ENCODE peak calls at places on chromosomes 6 and 20, in seven cellular contexts. N, J, W, I, L, A and R are unnamed samples.

GRCh38 chr6:167977717-167978467 is 19.6 kb upstream of the KIF25 start:
- DNase-seq in N (no peak), J (no peak), W (no peak), I (no peak), L (no peak), A (no peak), R (no peak)

GRCh38 chr6:38339914-38340313 is 299.8 kb downstream of the BTBD9 start:
- DNase-seq in N (no peak), J (no peak), W (no peak), I (no peak), L (no peak), A (no peak), R (no peak)

GRCh38 chr6:3022765-3023662 is 23.3 kb downstream of the NQO2 start:
- DNase-seq in N (peak), J (peak), W (no peak), I (no peak), L (no peak), A (no peak), R (no peak)

GRCh38 chr6:56787209-56787608 is 144.5 kb upstream of the DST start:
- DNase-seq in N (no peak), J (no peak), W (no peak), I (no peak), L (no peak), A (no peak), R (no peak)

GRCh38 chr20:44732327-44732726 is 13.3 kb upstream of the KCNK15 start:
- DNase-seq in N (no peak), J (no peak), W (no peak), I (no peak), L (no peak), A (no peak), R (no peak)

GRCh38 chr20:58148891-58149290 is 79.6 kb downstream of the ANKRD60 start:
- DNase-seq in N (no peak), J (no peak), W (no peak), I (peak), L (no peak), A (no peak), R (peak)

GRCh38 chr6:9484091-9484490 is 930.8 kb downstream of the TFAP2A start:
- DNase-seq in N (no peak), J (no peak), W (no peak), I (no peak), L (no peak), A (no peak), R (no peak)

GRCh38 chr6:138468320-138469015 is 30.8 kb downstream of the NHSL1 start:
- DNase-seq in N (no peak), J (no peak), W (no peak), I (no peak), L (peak), A (no peak), R (no peak)

GRCh38 chr6:118495639-118496296 is 52.3 kb upstream of the PLN start:
- DNase-seq in N (no peak), J (no peak), W (no peak), I (no peak), L (no peak), A (no peak), R (no peak)

GRCh38 chr6:4297348-4297747 is 162.0 kb upstream of the ECI2 start:
- DNase-seq in N (no peak), J (no peak), W (no peak), I (no peak), L (no peak), A (no peak), R (no peak)

GRCh38 chr6:97136644-97137358 is 146.2 kb downstream of the MMS22L start:
- DNase-seq in N (no peak), J (no peak), W (no peak), I (no peak), L (no peak), A (no peak), R (no peak)

GRCh38 chr6:147065786-147066185 is 138.4 kb upstream of the STXBP5 start:
- DNase-seq in N (no peak), J (peak), W (no peak), I (no peak), L (no peak), A (no peak), R (no peak)

GRCh38 chr6:158703121-158703839 is 53.4 kb downstream of the SYTL3 start:
- DNase-seq in N (no peak), J (no peak), W (no peak), I (no peak), L (no peak), A (peak), R (no peak)

GRCh38 chr6:70956451-70957283 is at the start of gene B3GAT2:
- DNase-seq in N (peak), J (peak), W (peak), I (peak), L (no peak), A (peak), R (no peak)

GRCh38 chr20:62569615-62570014 is 72.7 kb upstream of the SLCO4A1 start:
- DNase-seq in N (no peak), J (no peak), W (no peak), I (no peak), L (no peak), A (no peak), R (no peak)

GRCh38 chr6:81938014-81938761 is 185.7 kb upstream of the TENT5A start:
- DNase-seq in N (no peak), J (no peak), W (peak), I (no peak), L (peak), A (no peak), R (no peak)

GRCh38 chr20:46640536-46641311 is 10.5 kb downstream of the SLC13A3 start:
- DNase-seq in N (no peak), J (no peak), W (no peak), I (no peak), L (no peak), A (no peak), R (no peak)

GRCh38 chr20:61753196-61753942 is 312.3 kb downstream of the TAF4 start:
- DNase-seq in N (no peak), J (no peak), W (peak), I (peak), L (peak), A (peak), R (no peak)

GRCh38 chr20:20824924-20825584 is 112.6 kb upstream of the RALGAPA2 start:
- DNase-seq in N (peak), J (peak), W (peak), I (no peak), L (peak), A (peak), R (no peak)

GRCh38 chr6:95576621-95577316 is 566 bp upstream of the MANEA start:
- DNase-seq in N (no peak), J (no peak), W (no peak), I (no peak), L (peak), A (no peak), R (no peak)

GRCh38 chr6:4135665-4136353 is 434 bp upstream of the ECI2 start:
- DNase-seq in N (peak), J (peak), W (peak), I (peak), L (peak), A (peak), R (peak)

GRCh38 chr6:938271-939046 is 245.5 kb upstream of the EXOC2 start:
- DNase-seq in N (peak), J (no peak), W (no peak), I (no peak), L (no peak), A (no peak), R (no peak)

GRCh38 chr20:51804754-51805153 is 2.4 kb upstream of the SALL4 start:
- DNase-seq in N (no peak), J (no peak), W (no peak), I (no peak), L (no peak), A (no peak), R (no peak)